ENCODE peak calls at places on chromosomes 2 and 18, in six cellular contexts. One of them, this sample, is unnamed.

GRCh38 chr2:6788614-6789013 is 77.1 kb downstream of the CMPK2 start:
- DNase-seq in ascending aorta: no peak
- DNase-seq in left ventricle myocardium inferior: no peak
- DNase-seq in epithelial cell of esophagus: peak; percentile 51
- DNase-seq in thyroid gland: no peak
- DNase-seq in kidney epithelial cell: no peak
- DNase-seq in this sample: no peak

GRCh38 chr2:16218651-16219050 is 278.3 kb downstream of the MYCN start:
- DNase-seq in ascending aorta: no peak
- DNase-seq in left ventricle myocardium inferior: no peak
- DNase-seq in epithelial cell of esophagus: no peak
- DNase-seq in thyroid gland: peak; percentile 57
- DNase-seq in kidney epithelial cell: no peak
- DNase-seq in this sample: no peak

GRCh38 chr2:173053043-173053699 is 22.5 kb upstream of the MAP3K20 start:
- DNase-seq in ascending aorta: no peak
- DNase-seq in left ventricle myocardium inferior: no peak
- DNase-seq in epithelial cell of esophagus: no peak
- DNase-seq in thyroid gland: no peak
- DNase-seq in kidney epithelial cell: no peak
- DNase-seq in this sample: no peak

GRCh38 chr2:30408961-30409387 is 38.1 kb upstream of the LCLAT1 start:
- DNase-seq in ascending aorta: no peak
- DNase-seq in left ventricle myocardium inferior: no peak
- DNase-seq in epithelial cell of esophagus: no peak
- DNase-seq in thyroid gland: no peak
- DNase-seq in kidney epithelial cell: no peak
- DNase-seq in this sample: no peak

GRCh38 chr2:24747299-24747698 is 45.9 kb downstream of the PTRHD1 start:
- DNase-seq in ascending aorta: no peak
- DNase-seq in left ventricle myocardium inferior: no peak
- DNase-seq in epithelial cell of esophagus: no peak
- DNase-seq in thyroid gland: no peak
- DNase-seq in kidney epithelial cell: no peak
- DNase-seq in this sample: no peak

GRCh38 chr2:179592167-179592936 is 269.1 kb downstream of the ZNF385B start:
- DNase-seq in ascending aorta: no peak
- DNase-seq in left ventricle myocardium inferior: no peak
- DNase-seq in epithelial cell of esophagus: no peak
- DNase-seq in thyroid gland: no peak
- DNase-seq in kidney epithelial cell: no peak
- DNase-seq in this sample: no peak

GRCh38 chr2:91748869-91749268 is 3057.4 kb downstream of the RPIA start:
- DNase-seq in ascending aorta: no peak
- DNase-seq in left ventricle myocardium inferior: no peak
- DNase-seq in epithelial cell of esophagus: no peak
- DNase-seq in thyroid gland: no peak
- DNase-seq in kidney epithelial cell: no peak
- DNase-seq in this sample: no peak

GRCh38 chr18:58310517-58310916 is 266.5 kb downstream of the NEDD4L start:
- DNase-seq in ascending aorta: no peak
- DNase-seq in left ventricle myocardium inferior: peak; percentile 51
- DNase-seq in epithelial cell of esophagus: peak; percentile 97
- DNase-seq in thyroid gland: peak; percentile 87
- DNase-seq in kidney epithelial cell: peak; percentile 44
- DNase-seq in this sample: no peak

GRCh38 chr2:60759654-60760053 is 3.6 kb downstream of the PAPOLG start:
- DNase-seq in ascending aorta: no peak
- DNase-seq in left ventricle myocardium inferior: no peak
- DNase-seq in epithelial cell of esophagus: no peak
- DNase-seq in thyroid gland: peak; percentile 96
- DNase-seq in kidney epithelial cell: no peak
- DNase-seq in this sample: no peak

GRCh38 chr2:174399171-174399570 is 3.6 kb downstream of the SCRN3 start:
- DNase-seq in ascending aorta: no peak
- DNase-seq in left ventricle myocardium inferior: no peak
- DNase-seq in epithelial cell of esophagus: no peak
- DNase-seq in thyroid gland: no peak
- DNase-seq in kidney epithelial cell: no peak
- DNase-seq in this sample: no peak

GRCh38 chr18:75530548-75531211 is 103.2 kb upstream of the SMIM21 start:
- DNase-seq in ascending aorta: no peak
- DNase-seq in left ventricle myocardium inferior: peak; percentile 66
- DNase-seq in epithelial cell of esophagus: no peak
- DNase-seq in thyroid gland: no peak
- DNase-seq in kidney epithelial cell: no peak
- DNase-seq in this sample: no peak

GRCh38 chr2:190763100-190763499 is 114.2 kb downstream of the NAB1 start:
- DNase-seq in ascending aorta: no peak
- DNase-seq in left ventricle myocardium inferior: no peak
- DNase-seq in epithelial cell of esophagus: no peak
- DNase-seq in thyroid gland: no peak
- DNase-seq in kidney epithelial cell: no peak
- DNase-seq in this sample: no peak

GRCh38 chr2:207734264-207734635 is 22.8 kb downstream of the CCNYL1 start:
- DNase-seq in ascending aorta: no peak
- DNase-seq in left ventricle myocardium inferior: no peak
- DNase-seq in epithelial cell of esophagus: peak; percentile 45
- DNase-seq in thyroid gland: no peak
- DNase-seq in kidney epithelial cell: no peak
- DNase-seq in this sample: no peak

GRCh38 chr2:236568068-236568921 is 1.3 kb upstream of the ACKR3 start:
- DNase-seq in ascending aorta: no peak
- DNase-seq in left ventricle myocardium inferior: peak; percentile 69
- DNase-seq in epithelial cell of esophagus: peak; percentile 33
- DNase-seq in thyroid gland: peak; percentile 87
- DNase-seq in kidney epithelial cell: no peak
- DNase-seq in this sample: no peak

GRCh38 chr2:26770986-26771586 is 7.0 kb downstream of the SLC35F6 start:
- DNase-seq in ascending aorta: no peak
- DNase-seq in left ventricle myocardium inferior: peak; percentile 82
- DNase-seq in epithelial cell of esophagus: peak; percentile 89
- DNase-seq in thyroid gland: peak; percentile 93
- DNase-seq in kidney epithelial cell: no peak
- DNase-seq in this sample: peak; percentile 93

GRCh38 chr2:107588960-107589542 is 237.6 kb upstream of the RGPD4 start:
- DNase-seq in ascending aorta: no peak
- DNase-seq in left ventricle myocardium inferior: no peak
- DNase-seq in epithelial cell of esophagus: peak; percentile 46
- DNase-seq in thyroid gland: no peak
- DNase-seq in kidney epithelial cell: no peak
- DNase-seq in this sample: no peak

GRCh38 chr2:154452906-154453493 is 245.5 kb upstream of the KCNJ3 start:
- DNase-seq in ascending aorta: no peak
- DNase-seq in left ventricle myocardium inferior: no peak
- DNase-seq in epithelial cell of esophagus: peak; percentile 31
- DNase-seq in thyroid gland: no peak
- DNase-seq in kidney epithelial cell: peak; percentile 7
- DNase-seq in this sample: no peak

GRCh38 chr2:185433824-185434223 is 304.8 kb upstream of the FSIP2 start:
- DNase-seq in ascending aorta: no peak
- DNase-seq in left ventricle myocardium inferior: no peak
- DNase-seq in epithelial cell of esophagus: peak; percentile 66
- DNase-seq in thyroid gland: no peak
- DNase-seq in kidney epithelial cell: no peak
- DNase-seq in this sample: no peak

GRCh38 chr18:39453882-39454281 is 1888.3 kb upstream of the CELF4 start:
- DNase-seq in ascending aorta: no peak
- DNase-seq in left ventricle myocardium inferior: no peak
- DNase-seq in epithelial cell of esophagus: peak; percentile 35
- DNase-seq in thyroid gland: no peak
- DNase-seq in kidney epithelial cell: no peak
- DNase-seq in this sample: no peak

GRCh38 chr2:236659758-236660150 is 90.1 kb downstream of the ACKR3 start:
- DNase-seq in ascending aorta: no peak
- DNase-seq in left ventricle myocardium inferior: no peak
- DNase-seq in epithelial cell of esophagus: peak; percentile 47
- DNase-seq in thyroid gland: no peak
- DNase-seq in kidney epithelial cell: peak; percentile 35
- DNase-seq in this sample: peak; percentile 11

GRCh38 chr2:109176489-109176888 is 47.5 kb downstream of the SH3RF3 start:
- DNase-seq in ascending aorta: no peak
- DNase-seq in left ventricle myocardium inferior: no peak
- DNase-seq in epithelial cell of esophagus: no peak
- DNase-seq in thyroid gland: no peak
- DNase-seq in kidney epithelial cell: no peak
- DNase-seq in this sample: peak; percentile 54

GRCh38 chr2:7567646-7568045 is 650.4 kb downstream of the RNF144A start:
- DNase-seq in ascending aorta: no peak
- DNase-seq in left ventricle myocardium inferior: no peak
- DNase-seq in epithelial cell of esophagus: no peak
- DNase-seq in thyroid gland: no peak
- DNase-seq in kidney epithelial cell: no peak
- DNase-seq in this sample: no peak

GRCh38 chr18:9609190-9609589 is 5.2 kb downstream of the PPP4R1 start:
- DNase-seq in ascending aorta: no peak
- DNase-seq in left ventricle myocardium inferior: no peak
- DNase-seq in epithelial cell of esophagus: peak; percentile 33
- DNase-seq in thyroid gland: no peak
- DNase-seq in kidney epithelial cell: no peak
- DNase-seq in this sample: no peak

GRCh38 chr2:18446715-18447114 is 113.7 kb downstream of the RDH14 start:
- DNase-seq in ascending aorta: no peak
- DNase-seq in left ventricle myocardium inferior: no peak
- DNase-seq in epithelial cell of esophagus: no peak
- DNase-seq in thyroid gland: no peak
- DNase-seq in kidney epithelial cell: no peak
- DNase-seq in this sample: no peak

GRCh38 chr2:71388214-71388613 is 56.6 kb downstream of the ZNF638 start:
- DNase-seq in ascending aorta: no peak
- DNase-seq in left ventricle myocardium inferior: no peak
- DNase-seq in epithelial cell of esophagus: no peak
- DNase-seq in thyroid gland: no peak
- DNase-seq in kidney epithelial cell: no peak
- DNase-seq in this sample: no peak

GRCh38 chr18:59823611-59824195 is 76.1 kb upstream of the PMAIP1 start:
- DNase-seq in ascending aorta: no peak
- DNase-seq in left ventricle myocardium inferior: peak; percentile 20
- DNase-seq in epithelial cell of esophagus: peak; percentile 78
- DNase-seq in thyroid gland: peak; percentile 70
- DNase-seq in kidney epithelial cell: peak; percentile 29
- DNase-seq in this sample: peak; percentile 87
- TF ChIP-seq CTCF in ascending aorta: peak; percentile 42
- TF ChIP-seq CTCF in left ventricle myocardium inferior: peak; percentile 84
- TF ChIP-seq CTCF in epithelial cell of esophagus: peak; percentile 88
- TF ChIP-seq CTCF in thyroid gland: peak; percentile 85
- TF ChIP-seq CTCF in kidney epithelial cell: peak; percentile 84
- TF ChIP-seq CTCF in this sample: peak; percentile 82

DNA sequence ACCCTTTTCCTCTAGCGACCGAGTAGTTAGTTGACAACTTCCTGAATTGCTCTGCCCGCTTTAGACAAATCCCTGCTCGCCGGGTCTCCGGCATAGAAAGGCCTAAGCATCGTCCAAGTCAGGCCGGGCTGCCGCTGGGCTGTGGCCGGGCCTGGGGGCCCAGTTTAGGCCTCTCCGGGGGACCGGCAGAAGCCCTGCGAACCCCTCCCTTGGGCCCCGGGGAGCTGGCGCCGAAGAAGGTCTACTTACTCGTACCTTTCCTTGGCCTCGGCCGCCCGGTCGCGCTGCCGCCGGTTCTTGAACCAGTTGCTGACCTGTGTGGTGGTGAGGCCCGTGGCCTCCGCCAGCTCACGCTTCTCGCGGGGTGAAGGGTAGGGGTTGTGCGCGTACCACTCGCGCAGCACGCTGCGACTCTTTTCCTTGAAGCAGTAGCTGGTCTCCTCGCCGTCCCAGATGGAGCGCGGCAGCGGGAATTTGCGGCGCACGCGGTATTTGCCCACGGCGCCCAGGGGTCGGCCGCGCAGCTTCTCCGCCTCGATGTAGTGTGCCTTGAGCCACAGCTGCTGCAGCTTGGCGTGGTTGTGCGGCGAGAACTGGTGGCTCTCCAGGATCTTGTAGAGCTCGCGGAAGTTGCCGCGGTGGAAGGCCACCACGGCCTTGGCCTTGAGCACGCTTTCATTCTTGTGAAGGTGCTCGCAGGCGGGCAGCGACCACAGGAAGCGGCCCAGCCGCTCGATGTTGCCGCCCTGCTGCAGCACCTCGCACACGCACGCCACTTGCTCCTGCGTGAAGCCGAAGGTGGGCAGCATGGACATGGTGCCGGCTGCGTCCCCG is 739 bp downstream of the SIX2 start:
- DNase-seq in ascending aorta: no peak
- DNase-seq in left ventricle myocardium inferior: no peak
- DNase-seq in epithelial cell of esophagus: peak; percentile 47
- DNase-seq in thyroid gland: peak; percentile 23
- DNase-seq in kidney epithelial cell: no peak
- DNase-seq in this sample: peak; percentile 86
- H3K4me3 ChIP-seq in ascending aorta: peak overlapping the region; percentile 66
- H3K4me3 ChIP-seq in left ventricle myocardium inferior: peak overlapping the region; percentile 68
- H3K4me3 ChIP-seq in epithelial cell of esophagus: peak overlapping the region; percentile 72
- H3K4me3 ChIP-seq in thyroid gland: no peak overlapping the region
- H3K4me3 ChIP-seq in kidney epithelial cell: peak overlapping the region; percentile 27
- H3K4me3 ChIP-seq in this sample: no peak overlapping the region

GRCh38 chr2:9094117-9094516 is 90.6 kb upstream of the MBOAT2 start:
- DNase-seq in ascending aorta: no peak
- DNase-seq in left ventricle myocardium inferior: no peak
- DNase-seq in epithelial cell of esophagus: no peak
- DNase-seq in thyroid gland: no peak
- DNase-seq in kidney epithelial cell: no peak
- DNase-seq in this sample: no peak

GRCh38 chr2:9095226-9095625 is 91.7 kb upstream of the MBOAT2 start:
- DNase-seq in ascending aorta: no peak
- DNase-seq in left ventricle myocardium inferior: no peak
- DNase-seq in epithelial cell of esophagus: no peak
- DNase-seq in thyroid gland: no peak
- DNase-seq in kidney epithelial cell: no peak
- DNase-seq in this sample: no peak

GRCh38 chr2:9096761-9097160 is 93.3 kb upstream of the MBOAT2 start:
- DNase-seq in ascending aorta: no peak
- DNase-seq in left ventricle myocardium inferior: no peak
- DNase-seq in epithelial cell of esophagus: no peak
- DNase-seq in thyroid gland: no peak
- DNase-seq in kidney epithelial cell: no peak
- DNase-seq in this sample: no peak

GRCh38 chr2:9097239-9097638 is 93.8 kb upstream of the MBOAT2 start:
- DNase-seq in ascending aorta: no peak
- DNase-seq in left ventricle myocardium inferior: no peak
- DNase-seq in epithelial cell of esophagus: no peak
- DNase-seq in thyroid gland: peak; percentile 22
- DNase-seq in kidney epithelial cell: no peak
- DNase-seq in this sample: no peak

GRCh38 chr2:9095690-9096089 is 92.2 kb upstream of the MBOAT2 start:
- DNase-seq in ascending aorta: no peak
- DNase-seq in left ventricle myocardium inferior: peak; percentile 55
- DNase-seq in epithelial cell of esophagus: peak; percentile 35
- DNase-seq in thyroid gland: peak; percentile 63
- DNase-seq in kidney epithelial cell: no peak
- DNase-seq in this sample: no peak
- TF ChIP-seq CTCF in ascending aorta: no peak
- TF ChIP-seq CTCF in left ventricle myocardium inferior: peak; percentile 38
- TF ChIP-seq CTCF in epithelial cell of esophagus: peak; percentile 15
- TF ChIP-seq CTCF in thyroid gland: peak; percentile 25
- TF ChIP-seq CTCF in kidney epithelial cell: peak; percentile 35
- TF ChIP-seq CTCF in this sample: no peak

DNA sequence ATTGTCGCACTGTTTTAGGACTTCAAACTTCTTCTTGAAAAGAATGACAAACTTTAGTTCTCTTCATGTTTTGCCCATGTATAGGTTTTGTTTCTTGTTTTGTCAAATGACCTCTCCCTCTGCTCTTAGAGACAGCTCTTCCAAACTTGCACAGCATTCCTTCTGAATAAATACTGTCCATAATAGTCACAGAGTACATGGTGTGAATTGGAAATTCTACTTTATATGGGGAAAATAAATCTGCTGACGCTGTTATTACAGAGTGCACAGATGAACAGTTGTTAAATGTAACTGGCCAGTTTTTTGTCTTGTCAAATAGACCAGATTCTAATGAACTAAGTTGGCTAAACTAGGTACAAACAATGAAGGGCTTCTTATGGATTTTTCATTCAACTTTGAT is 115.9 kb upstream of the DTNA start:
- DNase-seq in ascending aorta: no peak
- DNase-seq in left ventricle myocardium inferior: no peak
- DNase-seq in epithelial cell of esophagus: no peak
- DNase-seq in thyroid gland: no peak
- DNase-seq in kidney epithelial cell: no peak
- DNase-seq in this sample: no peak
- H3K4me3 ChIP-seq in ascending aorta: peak overlapping the region; percentile 42
- H3K4me3 ChIP-seq in left ventricle myocardium inferior: peak overlapping the region; percentile 64
- H3K4me3 ChIP-seq in epithelial cell of esophagus: no peak overlapping the region
- H3K4me3 ChIP-seq in thyroid gland: no peak overlapping the region
- H3K4me3 ChIP-seq in kidney epithelial cell: no peak overlapping the region
- H3K4me3 ChIP-seq in this sample: no peak overlapping the region

This sample was measured in lower leg skin.